ENCODE peak calls at places on chromosomes 7 and 10, in seven cellular contexts. K is GM12891; R is AG04450; G is RKO; Z is CD4-positive, alpha-beta memory T cell; F is GM04504; L is RPMI7951. A is an unnamed sample.

GRCh38 chr10:118002581-118002980 is 44.2 kb downstream of the RAB11FIP2 start:
- DNase-seq in K (no peak), R (no peak), G (peak; percentile 87), Z (no peak), F (peak; percentile 10), L (peak; percentile 3), A (no peak)

GRCh38 chr7:51275532-51275931 is 41.1 kb downstream of the COBL start:
- DNase-seq in K (no peak), R (no peak), G (no peak), Z (no peak), F (no peak), L (no peak), A (no peak)

GRCh38 chr10:76150139-76150885 is 718.9 kb downstream of the LRMDA start:
- DNase-seq in K (no peak), R (no peak), G (no peak), Z (no peak), F (no peak), L (no peak), A (no peak)

GRCh38 chr10:4671451-4672145 is 154.4 kb upstream of the AKR1E2 start:
- DNase-seq in K (no peak), R (no peak), G (no peak), Z (no peak), F (no peak), L (peak; percentile 89), A (no peak)

GRCh38 chr10:49741108-49741995 is 20.8 kb downstream of the OGDHL start:
- DNase-seq in K (no peak), R (no peak), G (peak; percentile 8), Z (no peak), F (no peak), L (peak; percentile 21), A (no peak)

GRCh38 chr7:82124445-82124844 is 319.1 kb downstream of the CACNA2D1 start:
- DNase-seq in K (no peak), R (no peak), G (no peak), Z (no peak), F (no peak), L (no peak), A (no peak)

GRCh38 chr7:68224041-68224534 is 1227.5 kb downstream of the TYW1 start:
- DNase-seq in K (no peak), R (no peak), G (no peak), Z (no peak), F (no peak), L (no peak), A (no peak)

GRCh38 chr10:119177708-119178370 is 773 bp downstream of the PRDX3 start:
- DNase-seq in K (no peak), R (no peak), G (peak; percentile 51), Z (no peak), F (no peak), L (no peak), A (no peak)

GRCh38 chr10:86046845-86047460 is 319.6 kb downstream of the GRID1 start:
- DNase-seq in K (no peak), R (no peak), G (no peak), Z (no peak), F (no peak), L (no peak), A (no peak)

GRCh38 chr10:32169556-32169955 is 113.3 kb upstream of the KIF5B start:
- DNase-seq in K (no peak), R (no peak), G (no peak), Z (no peak), F (no peak), L (peak; percentile 32), A (no peak)

GRCh38 chr7:47357398-47357797 is 224.5 kb downstream of the TNS3 start:
- DNase-seq in K (no peak), R (no peak), G (no peak), Z (no peak), F (no peak), L (no peak), A (no peak)

GRCh38 chr10:10589540-10589939 is 428.1 kb upstream of the CELF2 start:
- DNase-seq in K (peak; percentile 1), R (peak; percentile 72), G (peak; percentile 64), Z (no peak), F (peak; percentile 43), L (peak; percentile 8), A (no peak)

GRCh38 chr10:110010076-110011069 is 2.6 kb downstream of the ADD3 start:
- DNase-seq in K (no peak), R (no peak), G (no peak), Z (peak; percentile 86), F (no peak), L (no peak), A (no peak)

GRCh38 chr7:158318511-158318913 is 269.1 kb downstream of the PTPRN2 start:
- DNase-seq in K (no peak), R (no peak), G (no peak), Z (no peak), F (no peak), L (no peak), A (no peak)

GRCh38 chr7:131455546-131455945 is 100.9 kb downstream of the PODXL start:
- DNase-seq in K (no peak), R (no peak), G (no peak), Z (no peak), F (no peak), L (no peak), A (peak; percentile 3)

A was measured in GM18507.